ENCODE peak calls at places on chromosomes 12 and 14, in six cellular contexts. D is ovary, Q is tibial nerve, T is fibroblast of lung, V is Peyer's patch, F is A549. U is an unnamed sample.

GRCh38 chr12:11656550-11656949 is 7.1 kb downstream of the ETV6 start:
- DNase-seq in T (peak), Q (no peak), V (no peak), F (no peak), D (no peak), U (no peak)

GRCh38 chr12:95481072-95481471 is 7.1 kb downstream of the METAP2 start:
- DNase-seq in D (no peak), F (no peak), T (no peak), Q (no peak), V (no peak), U (no peak)

GRCh38 chr14:73850940-73851339 is 691 bp upstream of the PTGR2 start:
- DNase-seq in V (no peak), T (peak), D (no peak), F (peak), Q (no peak), U (no peak)

GRCh38 chr12:87827638-87828264 is 201.4 kb downstream of the C12orf50 start:
- DNase-seq in V (no peak), Q (no peak), T (peak), D (no peak), F (peak), U (no peak)

GRCh38 chr14:59123975-59124374 is 64.5 kb upstream of the DAAM1 start:
- DNase-seq in T (no peak), F (peak), Q (no peak), D (no peak), V (no peak), U (no peak)

GRCh38 chr12:62698701-62699101 is 232.1 kb downstream of the MON2 start:
- DNase-seq in F (no peak), Q (no peak), V (no peak), D (no peak), T (peak), U (no peak)

GRCh38 chr12:95829395-95829794 is 29.4 kb upstream of the SNRPF start:
- DNase-seq in V (no peak), T (no peak), D (no peak), F (no peak), Q (no peak), U (no peak)

GRCh38 chr12:103731539-103731938 is 109.5 kb downstream of the NT5DC3 start:
- DNase-seq in D (no peak), V (no peak), F (no peak), Q (no peak), T (no peak), U (no peak)

GRCh38 chr12:52010152-52010622 is 3.4 kb downstream of the TAMALIN start:
- DNase-seq in Q (peak), F (no peak), T (peak), D (peak), V (peak), U (no peak)

GRCh38 chr14:61564623-61565091 is 130.7 kb upstream of the HIF1A start:
- DNase-seq in Q (no peak), F (peak), T (peak), D (no peak), V (no peak), U (no peak)

GRCh38 chr12:104415308-104415980 is 41.3 kb upstream of the CHST11 start:
- DNase-seq in D (no peak), T (no peak), Q (no peak), F (no peak), V (no peak), U (no peak)

GRCh38 chr12:21551811-21552469 is 25.8 kb downstream of the SPX start:
- DNase-seq in D (no peak), V (no peak), Q (no peak), F (no peak), T (no peak), U (no peak)

GRCh38 chr12:90126125-90126524 is 417.5 kb upstream of the ATP2B1 start:
- DNase-seq in Q (no peak), T (no peak), D (no peak), F (peak), V (no peak), U (no peak)

GRCh38 chr14:50882932-50883826 is 11.3 kb downstream of the ABHD12B start:
- DNase-seq in T (no peak), Q (no peak), F (no peak), D (no peak), V (no peak), U (no peak)

GRCh38 chr12:54022960-54023884 is 5.0 kb upstream of the HOXC6 start:
- DNase-seq in F (no peak), Q (no peak), D (no peak), T (no peak), V (no peak), U (no peak)

GRCh38 chr12:101839324-101840283 is 8.8 kb upstream of the GNPTAB start:
- DNase-seq in Q (peak), T (peak), F (peak), V (peak), D (peak), U (peak)

GRCh38 chr14:30330452-30330851 is 228.5 kb upstream of the G2E3 start:
- DNase-seq in V (no peak), F (no peak), T (no peak), Q (no peak), D (no peak), U (no peak)

GRCh38 chr12:112117685-112118084 is 7.7 kb upstream of the TRAFD1 start:
- DNase-seq in D (no peak), F (peak), T (no peak), V (no peak), Q (no peak), U (no peak)

GRCh38 chr12:117863004-117863709 is 105.6 kb downstream of the KSR2 start:
- DNase-seq in Q (no peak), F (no peak), D (no peak), V (no peak), T (peak), U (no peak)

GRCh38 chr12:79945455-79945854 is 10.6 kb upstream of the PPP1R12A start:
- DNase-seq in F (no peak), T (no peak), Q (no peak), V (no peak), D (no peak), U (no peak)
- H3K27ac ChIP-seq in F (no peak), T (no peak), Q (no peak), V (no peak), D (no peak), U (no peak)

GRCh38 chr14:27557445-27557844 is 959.6 kb upstream of the NOVA1 start:
- DNase-seq in Q (no peak), D (no peak), T (no peak), V (no peak), F (no peak), U (no peak)

GRCh38 chr14:27553820-27554219 is 956.0 kb upstream of the NOVA1 start:
- DNase-seq in D (no peak), Q (no peak), T (peak), F (peak), V (no peak), U (no peak)
- TF ChIP-seq CTCF in D (no peak), Q (no peak), T (no peak), F (no peak), V (no peak), U (no peak)

GRCh38 chr14:66076166-66076565 is 410.0 kb upstream of the CCDC196 start:
- DNase-seq in T (peak), D (no peak), Q (no peak), F (no peak), V (no peak), U (no peak)

GRCh38 chr14:66070542-66071319 is 415.4 kb upstream of the CCDC196 start:
- DNase-seq in Q (no peak), T (no peak), D (no peak), F (peak), V (peak), U (peak)

GRCh38 chr14:66078031-66078430 is 408.1 kb upstream of the CCDC196 start:
- DNase-seq in Q (no peak), V (no peak), T (no peak), F (no peak), D (no peak), U (no peak)

GRCh38 chr14:66072190-66072905 is 413.8 kb upstream of the CCDC196 start:
- DNase-seq in F (no peak), D (no peak), Q (no peak), T (no peak), V (no peak), U (no peak)

DNA sequence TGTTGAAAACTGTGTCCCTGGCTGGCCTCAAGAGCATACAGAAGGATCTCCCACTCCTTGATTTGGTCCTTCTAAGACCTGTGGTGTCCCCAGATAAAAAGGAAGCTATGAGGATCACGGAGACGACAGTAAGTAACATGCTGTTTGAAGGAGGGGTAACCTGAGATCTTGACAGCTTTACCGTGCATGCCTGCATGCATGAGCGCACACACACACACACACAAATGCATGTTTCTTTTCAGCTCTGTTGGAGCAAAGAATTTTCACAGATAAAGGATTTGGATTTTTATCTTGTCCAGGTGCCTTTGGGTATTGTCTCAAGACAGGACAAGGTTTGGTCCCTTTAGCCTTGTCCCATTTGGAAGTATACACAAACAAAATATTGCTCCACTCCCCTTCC is 411.6 kb upstream of the CCDC196 start:
- DNase-seq in Q (no peak), V (no peak), D (no peak), F (no peak), T (peak), U (no peak)
- H3K27ac ChIP-seq in Q (no peak), V (no peak), D (no peak), F (no peak), T (no peak), U (no peak)

DNA sequence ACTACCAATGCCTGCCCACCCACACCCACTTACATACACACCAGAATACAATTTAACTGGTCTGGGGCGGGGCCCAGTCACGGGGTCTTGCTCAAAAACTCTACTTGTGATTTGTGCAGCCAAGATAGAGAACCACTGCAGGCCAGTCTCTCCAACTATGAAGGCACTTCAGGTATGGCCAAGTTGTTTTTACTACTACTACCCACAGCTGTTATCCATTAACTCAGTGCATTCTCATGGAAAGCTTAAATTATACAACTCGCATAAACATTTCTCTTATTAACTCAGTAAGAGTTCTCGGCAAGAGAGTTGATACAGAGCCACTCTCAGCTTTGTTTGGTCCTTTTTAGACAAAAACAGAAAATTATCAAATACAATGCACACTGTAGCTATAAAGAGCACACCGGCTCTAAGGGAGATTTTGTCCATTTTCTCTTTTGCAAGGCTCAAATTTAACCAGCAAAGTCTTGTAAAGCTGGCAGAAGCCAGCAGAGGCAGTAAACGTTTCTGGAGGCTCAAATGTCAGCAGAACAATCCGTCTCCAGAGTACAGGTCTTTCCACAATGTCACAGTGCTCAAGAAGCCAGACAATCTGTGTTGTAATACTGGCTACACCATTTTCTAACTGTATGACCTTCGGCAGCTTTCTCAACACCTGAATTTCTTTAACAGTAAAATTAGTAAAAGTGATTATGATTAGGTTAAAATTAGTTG is 85.9 kb downstream of the PTGER2 start:
- DNase-seq in V (no peak), T (peak), D (no peak), F (no peak), Q (no peak), U (no peak)
- TF ChIP-seq CTCF in V (no peak), T (peak), D (no peak), F (no peak), Q (no peak), U (no peak)

U was measured in CD4-positive, alpha-beta T cell.